ENCODE peak calls at places on chromosomes 12 and 14, in six cellular contexts. T is aorta, I is pancreas, Y is ascending aorta, U is uterus, Z is psoas muscle. N is an unnamed sample.

GRCh38 chr12:49165114-49165513 is 23.8 kb downstream of the TUBA1A start:
- DNase-seq in T (no peak), Z (no peak), U (no peak), I (no peak), Y (no peak), N (no peak)

GRCh38 chr12:54596526-54596946 is 8.1 kb upstream of the PPP1R1A start:
- DNase-seq in T (peak; percentile 78), U (peak; percentile 55), I (peak; percentile 43), Z (peak; percentile 76), Y (peak; percentile 84), N (no peak)

GRCh38 chr12:50537538-50537919 is 32.7 kb downstream of the DIP2B start:
- DNase-seq in Y (no peak), Z (no peak), T (no peak), I (no peak), U (no peak), N (no peak)

GRCh38 chr14:56322531-56322930 is 204.3 kb downstream of the PELI2 start:
- DNase-seq in Y (no peak), T (no peak), Z (no peak), I (no peak), U (no peak), N (no peak)

GRCh38 chr14:89308232-89308959 is 108.6 kb downstream of the FOXN3 start:
- DNase-seq in Y (no peak), U (no peak), T (peak; percentile 48), I (no peak), Z (no peak), N (no peak)

GRCh38 chr12:74641694-74642093 is 104.1 kb downstream of the ATXN7L3B start:
- DNase-seq in U (no peak), T (no peak), Y (no peak), I (no peak), Z (no peak), N (no peak)

GRCh38 chr14:77268989-77269595 is 1.9 kb downstream of the NGB start:
- DNase-seq in Z (no peak), I (peak; percentile 65), T (no peak), Y (no peak), U (no peak), N (no peak)

GRCh38 chr14:106790189-106791036 is 1264.0 kb downstream of the TMEM121 start:
- DNase-seq in Z (peak; percentile 61), I (peak; percentile 64), U (peak; percentile 30), T (peak; percentile 61), Y (no peak), N (peak; percentile 94)

GRCh38 chr14:86912689-86913088 is 1080.3 kb downstream of the GALC start:
- DNase-seq in Y (no peak), I (no peak), T (no peak), U (no peak), Z (no peak), N (no peak)

GRCh38 chr12:85036241-85036707 is at the start of the genes LRRIQ1 and TSPAN19:
- DNase-seq in U (peak; percentile 38), Y (peak; percentile 67), Z (peak; percentile 54), I (peak; percentile 80), T (peak; percentile 47), N (peak; percentile 58)

GRCh38 chr14:95547626-95548327 is 12.9 kb downstream of the GLRX5 start:
- DNase-seq in T (no peak), U (no peak), Z (no peak), I (no peak), Y (no peak), N (no peak)

GRCh38 chr12:93135286-93136239 is 206.5 kb upstream of the EEA1 start:
- DNase-seq in I (no peak), Z (no peak), T (no peak), U (no peak), Y (no peak), N (no peak)

GRCh38 chr12:75863475-75863874 is 168.1 kb downstream of the PHLDA1 start:
- DNase-seq in Z (no peak), U (no peak), I (no peak), T (no peak), Y (no peak), N (no peak)

DNA sequence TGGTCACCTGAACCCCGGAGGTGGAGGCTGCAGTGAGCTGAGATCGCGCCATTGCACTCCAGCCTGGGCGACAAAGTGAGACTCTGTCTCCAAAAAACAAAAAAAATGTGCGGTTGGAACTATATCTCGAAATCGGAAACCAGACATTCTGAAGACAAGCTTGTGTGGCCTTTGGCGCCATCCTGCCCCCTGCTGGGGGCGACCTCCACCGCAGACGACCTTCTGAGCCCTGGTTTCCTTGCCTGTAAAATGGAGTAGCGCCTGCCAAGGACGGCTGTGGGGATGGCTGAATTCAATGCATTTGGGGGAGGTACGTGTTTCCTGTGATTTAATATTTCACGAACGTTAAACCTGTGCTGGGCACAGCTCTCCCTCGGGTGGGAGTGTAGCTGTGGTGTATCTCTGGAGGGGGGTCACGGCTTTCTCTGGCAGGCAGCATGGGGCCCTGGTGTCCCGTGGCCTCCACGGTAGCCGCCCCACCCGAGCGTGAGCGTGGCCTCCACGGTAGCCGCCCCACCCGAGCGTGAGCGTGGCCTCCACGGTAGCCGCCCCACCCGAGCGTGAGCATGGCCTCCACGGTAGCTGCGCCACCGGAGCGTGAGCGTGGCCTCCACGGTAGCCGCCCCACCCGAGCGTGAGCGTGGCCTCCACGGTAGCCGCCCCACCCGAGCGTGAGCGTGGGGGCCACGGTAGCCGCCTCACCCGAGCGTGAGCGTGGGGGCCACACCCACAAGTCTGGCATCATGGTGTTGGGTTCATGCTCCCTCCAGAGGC is 55.3 kb downstream of the LRCOL1 start:
- DNase-seq in Y (no peak), I (no peak), U (no peak), Z (no peak), T (no peak), N (no peak)
- H3K4me1 ChIP-seq in Y (peaks cover 9% of the 10 kb centered on the region), I (no peaks in the 10 kb centered on the region), U (no peaks in the 10 kb centered on the region), Z (peaks cover 4% of the 10 kb centered on the region), T (no peaks in the 10 kb centered on the region), N (peaks cover 14% of the 10 kb centered on the region)

GRCh38 chr12:11991604-11992003 is 79.1 kb upstream of the BCL2L14 start:
- DNase-seq in I (no peak), Y (no peak), U (no peak), Z (no peak), T (no peak), N (no peak)
- H3K36me3 ChIP-seq in I (no peaks in the 10 kb centered on the region), Y (no peaks in the 10 kb centered on the region), U (no peaks in the 10 kb centered on the region), Z (no peaks in the 10 kb centered on the region), T (no peaks in the 10 kb centered on the region), N (no peaks in the 10 kb centered on the region)

GRCh38 chr12:105321125-105321524 is 9.4 kb upstream of the C12orf75 start:
- DNase-seq in Z (no peak), U (no peak), T (no peak), I (no peak), Y (no peak), N (no peak)
- H3K27ac ChIP-seq in Z (no peak overlapping the region), U (no peak overlapping the region), T (no peak overlapping the region), I (no peak overlapping the region), Y (no peak overlapping the region), N (no peak overlapping the region)

DNA sequence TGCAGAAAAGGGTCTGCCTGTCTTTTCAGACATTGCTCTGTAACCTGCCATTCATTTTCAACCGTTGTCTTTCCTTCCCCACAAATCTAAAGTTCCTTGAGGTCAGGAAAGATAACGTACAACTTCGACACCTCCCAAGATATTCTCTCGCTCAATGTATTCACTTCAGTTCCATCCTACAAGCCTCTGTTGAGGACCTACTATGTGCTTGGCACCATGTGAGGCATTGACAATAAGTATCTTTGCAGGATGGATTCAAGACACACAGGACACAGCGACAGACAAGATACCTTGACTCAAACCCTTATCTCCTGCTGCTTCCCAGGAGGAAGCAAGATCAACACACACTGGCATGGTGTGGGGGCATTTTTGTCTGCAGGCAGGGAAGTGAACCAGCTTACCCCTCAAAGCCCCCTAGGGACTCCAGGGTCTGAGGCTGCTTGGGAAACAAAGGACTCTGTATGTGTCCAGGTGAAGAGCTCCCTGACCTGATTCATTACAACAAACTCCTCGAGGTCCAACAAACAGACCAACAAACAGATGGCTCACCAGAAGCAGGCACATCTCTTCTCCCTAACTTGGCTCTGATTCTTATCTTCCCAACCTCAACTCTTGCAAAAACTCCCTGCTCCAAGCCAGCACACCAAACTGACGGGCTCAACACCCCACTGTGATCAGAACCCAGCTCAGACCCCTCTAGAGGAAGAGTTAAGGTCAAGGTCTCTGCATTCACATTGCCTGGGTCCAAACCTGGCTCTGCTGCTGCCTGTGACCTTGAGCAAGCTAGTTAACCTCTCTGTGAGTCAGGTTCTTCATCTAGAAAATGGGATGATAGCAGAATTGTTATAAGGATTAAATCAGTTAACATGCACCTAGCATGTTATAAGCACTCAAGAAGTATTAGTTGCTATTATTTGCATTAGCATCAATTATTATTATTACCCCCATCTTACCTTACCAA is 6.3 kb downstream of the NUAK1 start:
- DNase-seq in Y (no peak), U (no peak), I (no peak), Z (no peak), T (no peak), N (no peak)
- H3K4me1 ChIP-seq in Y (peaks cover 52% of the 10 kb centered on the region), U (no peaks in the 10 kb centered on the region), I (peaks cover 14% of the 10 kb centered on the region), Z (peaks cover 79% of the 10 kb centered on the region), T (peaks cover 13% of the 10 kb centered on the region), N (peaks cover 14% of the 10 kb centered on the region)

GRCh38 chr14:24212924-24213865 is at the start of gene CHMP4A:
- DNase-seq in I (peak; percentile 92), Z (peak; percentile 99), Y (peak; percentile 99), T (peak; percentile 99), U (peak; percentile 95), N (peak; percentile 98)
- H3K36me3 ChIP-seq in I (no peaks in the 10 kb centered on the region), Z (peaks cover 8% of the 10 kb centered on the region), Y (peaks cover 20% of the 10 kb centered on the region), T (no peaks in the 10 kb centered on the region), U (no peaks in the 10 kb centered on the region), N (peaks cover 43% of the 10 kb centered on the region)

DNA sequence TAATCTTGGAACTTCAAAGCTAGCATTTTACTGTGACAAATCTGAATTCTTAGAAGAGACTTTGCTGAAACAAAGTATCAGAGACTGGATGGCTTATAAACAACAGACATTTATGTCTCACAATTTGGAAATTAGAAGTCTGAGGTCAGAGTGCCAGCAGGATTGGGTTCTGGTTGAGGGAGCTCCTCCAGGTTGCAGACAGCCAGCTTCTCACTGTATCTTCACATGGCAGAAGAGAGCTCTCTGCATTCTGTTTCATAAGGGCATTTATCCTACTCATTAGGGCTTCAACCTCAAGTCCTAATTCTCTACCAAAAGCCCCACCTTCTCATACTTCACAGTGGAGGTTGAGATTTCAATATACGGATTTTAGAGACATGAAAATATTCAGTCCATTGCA is 921.9 kb downstream of the VRK1 start:
- DNase-seq in Y (no peak), U (no peak), T (no peak), Z (no peak), I (no peak), N (no peak)
- H3K27ac ChIP-seq in Y (no peak overlapping the region), U (no peak overlapping the region), T (no peak overlapping the region), Z (no peak overlapping the region), I (no peak overlapping the region), N (no peak overlapping the region)

DNA sequence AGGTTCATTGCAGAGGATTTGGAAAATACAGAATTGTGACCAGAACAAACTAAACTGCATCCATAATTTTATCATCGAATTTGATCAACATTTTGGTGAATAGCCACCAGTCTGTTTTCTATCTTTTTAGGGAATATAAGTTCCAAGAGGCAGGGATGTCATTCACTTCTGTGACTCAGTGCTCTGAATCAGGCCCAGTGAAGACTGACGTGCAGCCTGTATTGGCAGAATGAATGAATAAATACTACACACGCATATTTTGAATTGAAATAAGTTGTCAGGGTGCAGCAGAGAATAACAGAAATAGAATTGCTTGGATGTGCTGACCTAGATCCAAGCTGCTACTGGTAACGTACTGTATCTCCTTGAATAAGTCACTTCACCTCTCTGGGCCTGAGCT is 1.3 kb upstream of the EMP1 start:
- DNase-seq in T (no peak), U (no peak), Y (no peak), I (no peak), Z (no peak), N (no peak)
- H3K4me1 ChIP-seq in T (no peaks in the 10 kb centered on the region), U (peaks cover 18% of the 10 kb centered on the region), Y (peaks cover 7% of the 10 kb centered on the region), I (peaks cover 6% of the 10 kb centered on the region), Z (peaks cover 3% of the 10 kb centered on the region), N (peaks cover 43% of the 10 kb centered on the region)

GRCh38 chr12:108788911-108789310 is 57.6 kb upstream of the CORO1C start:
- DNase-seq in Z (no peak), U (no peak), Y (no peak), T (no peak), I (no peak), N (peak; percentile 38)
- H3K36me3 ChIP-seq in Z (peaks cover 3% of the 10 kb centered on the region), U (no peaks in the 10 kb centered on the region), Y (peaks cover 40% of the 10 kb centered on the region), T (peaks cover 2% of the 10 kb centered on the region), I (peaks cover 5% of the 10 kb centered on the region), N (no peaks in the 10 kb centered on the region)

GRCh38 chr12:6207254-6207942 is 7.2 kb downstream of the CD9 start:
- DNase-seq in Z (no peak), Y (no peak), I (no peak), T (no peak), U (no peak), N (no peak)
- H3K27ac ChIP-seq in Z (peak overlapping the region; percentile 48), Y (peak overlapping the region; percentile 93), I (no peak overlapping the region), T (peak overlapping the region; percentile 83), U (peak overlapping the region; percentile 97), N (peak overlapping the region; percentile 70)